ENCODE peak calls at places on chromosomes 13 and 19, in six cellular contexts. K is neural progenitor cell; W is left ventricle myocardium inferior; F is A549; J is CD8-positive, alpha-beta memory T cell; N is hepatocyte. P is an unnamed sample. For H3K4me1, the result is how much of the 10 kb centered on the place peaks cover.

GRCh38 chr13:99028890-99029289 is 51.0 kb upstream of the DOCK9 start:
- DNase-seq in K (peak), W (no peak), F (peak), J (peak), N (no peak), P (no peak)

GRCh38 chr19:41877490-41877876 is 404 bp downstream of the CD79A start:
- DNase-seq in K (no peak), W (no peak), F (no peak), J (no peak), N (no peak), P (no peak)

GRCh38 chr13:44758595-44759221 is 182.6 kb upstream of the TSC22D1 start:
- DNase-seq in K (no peak), W (no peak), F (peak), J (no peak), N (peak), P (no peak)

GRCh38 chr13:46995874-46996273 is 99.0 kb upstream of the HTR2A start:
- DNase-seq in K (no peak), W (no peak), F (no peak), J (no peak), N (no peak), P (no peak)

GRCh38 chr19:38284422-38284821 is 19.6 kb upstream of the C19orf33 start:
- DNase-seq in K (no peak), W (no peak), F (no peak), J (no peak), N (no peak), P (no peak)

GRCh38 chr13:31964168-31964567 is 67.4 kb upstream of the FRY start:
- DNase-seq in K (no peak), W (no peak), F (no peak), J (no peak), N (no peak), P (no peak)

GRCh38 chr13:30125422-30126073 is 181.8 kb downstream of the KATNAL1 start:
- DNase-seq in K (no peak), W (no peak), F (peak), J (no peak), N (peak), P (no peak)

GRCh38 chr19:54449701-54450069 is 686 bp downstream of the LENG8 start:
- DNase-seq in K (no peak), W (no peak), F (no peak), J (no peak), N (peak), P (no peak)

GRCh38 chr19:21835810-21836444 is at the start of gene ZNF43:
- DNase-seq in K (peak), W (peak), F (peak), J (peak), N (peak), P (peak)

GRCh38 chr19:44752123-44752815 is 3.8 kb downstream of the BCL3 start:
- DNase-seq in K (no peak), W (no peak), F (peak), J (no peak), N (no peak), P (no peak)
- H3K4me1 ChIP-seq in K (under half), W (half or more), F (half or more), J (half or more), N (under half), P (under half)

DNA sequence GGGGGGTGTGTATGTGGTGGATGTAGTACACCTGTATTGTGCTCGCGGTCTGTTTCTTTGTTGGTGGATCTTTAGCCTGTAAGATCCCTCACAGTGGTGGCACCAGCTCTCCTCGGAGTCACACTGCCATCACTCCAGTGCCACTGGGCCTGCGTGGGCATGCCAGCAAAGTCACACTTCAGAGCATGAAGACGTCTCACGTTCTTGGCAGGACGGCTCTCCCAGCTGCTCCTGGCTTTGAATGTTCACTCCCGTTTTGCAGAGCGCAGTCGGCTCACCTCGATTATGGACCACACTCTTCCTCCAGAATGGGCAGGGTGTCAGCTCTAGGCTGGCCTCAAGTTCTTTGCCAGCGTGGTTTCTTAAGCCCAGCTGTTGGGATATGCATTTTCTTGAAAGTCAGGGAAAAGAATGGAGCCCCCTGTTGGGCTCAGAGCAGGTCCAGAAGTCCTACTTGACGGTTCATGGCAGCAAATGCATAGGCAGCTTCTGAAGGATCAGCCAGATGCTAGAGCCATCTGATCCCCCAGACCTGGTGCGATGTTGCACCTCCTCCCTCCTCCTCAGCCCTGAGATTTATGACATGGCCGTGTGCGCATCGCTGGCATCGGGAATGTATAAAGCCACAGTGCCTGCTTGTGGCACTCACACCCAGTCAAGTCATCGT is 40.4 kb upstream of the NPAS1 start:
- DNase-seq in K (no peak), W (no peak), F (no peak), J (no peak), N (no peak), P (no peak)
- H3K4me1 ChIP-seq in K (under half), W (half or more), F (half or more), J (under half), N (under half), P (half or more)

DNA sequence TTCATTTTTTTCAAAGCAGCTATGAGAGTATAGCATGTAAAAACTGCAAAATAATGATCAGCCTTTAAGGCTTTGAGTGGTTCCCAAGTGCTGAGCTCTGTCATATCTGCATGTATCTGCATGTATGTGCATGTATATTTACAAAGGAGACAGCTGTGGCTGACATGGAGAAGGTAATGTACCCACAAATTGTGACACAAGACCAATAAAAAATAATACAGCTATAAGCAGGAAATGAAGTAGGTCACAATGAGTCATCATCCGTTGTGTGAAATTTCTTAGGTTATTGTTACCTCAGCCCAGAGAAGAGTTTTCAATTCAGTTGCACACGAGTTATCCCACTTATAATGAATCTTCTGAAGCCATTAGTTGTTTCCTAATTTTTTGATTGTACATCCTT is 60.9 kb upstream of the MED4 start:
- DNase-seq in K (no peak), W (no peak), F (peak), J (peak), N (no peak), P (no peak)
- H3K4me1 ChIP-seq in K (under half), W (under half), F (under half), J (half or more), N (under half), P (under half)

DNA sequence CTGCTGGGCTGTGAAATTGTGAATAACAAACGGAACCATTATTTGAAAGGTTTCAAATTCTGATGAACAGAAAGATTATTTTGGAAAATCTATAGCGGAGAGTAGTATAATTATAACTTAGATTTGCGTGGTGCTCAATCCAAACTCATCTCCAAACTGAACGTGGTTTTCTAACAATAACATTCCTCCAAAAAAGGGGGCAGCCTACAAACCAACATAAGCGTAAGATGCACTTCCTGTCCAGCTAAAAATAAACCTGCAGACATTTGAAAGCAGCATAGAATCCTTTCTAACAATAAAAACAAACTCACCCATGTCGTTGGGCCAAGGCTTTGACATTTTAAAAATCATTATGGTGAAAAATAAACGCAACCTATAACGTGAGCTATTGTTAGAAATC is 178.4 kb downstream of the COL4A1 start:
- DNase-seq in K (no peak), W (no peak), F (no peak), J (no peak), N (no peak), P (no peak)
- H3K4me1 ChIP-seq in K (half or more), W (half or more), F (under half), J (under half), N (under half), P (under half)

GRCh38 chr19:16446108-16447014 is 25.4 kb downstream of the EPS15L1 start:
- DNase-seq in K (no peak), W (no peak), F (no peak), J (no peak), N (no peak), P (no peak)
- H3K4me1 ChIP-seq in K (under half), W (half or more), F (under half), J (under half), N (under half), P (half or more)

DNA sequence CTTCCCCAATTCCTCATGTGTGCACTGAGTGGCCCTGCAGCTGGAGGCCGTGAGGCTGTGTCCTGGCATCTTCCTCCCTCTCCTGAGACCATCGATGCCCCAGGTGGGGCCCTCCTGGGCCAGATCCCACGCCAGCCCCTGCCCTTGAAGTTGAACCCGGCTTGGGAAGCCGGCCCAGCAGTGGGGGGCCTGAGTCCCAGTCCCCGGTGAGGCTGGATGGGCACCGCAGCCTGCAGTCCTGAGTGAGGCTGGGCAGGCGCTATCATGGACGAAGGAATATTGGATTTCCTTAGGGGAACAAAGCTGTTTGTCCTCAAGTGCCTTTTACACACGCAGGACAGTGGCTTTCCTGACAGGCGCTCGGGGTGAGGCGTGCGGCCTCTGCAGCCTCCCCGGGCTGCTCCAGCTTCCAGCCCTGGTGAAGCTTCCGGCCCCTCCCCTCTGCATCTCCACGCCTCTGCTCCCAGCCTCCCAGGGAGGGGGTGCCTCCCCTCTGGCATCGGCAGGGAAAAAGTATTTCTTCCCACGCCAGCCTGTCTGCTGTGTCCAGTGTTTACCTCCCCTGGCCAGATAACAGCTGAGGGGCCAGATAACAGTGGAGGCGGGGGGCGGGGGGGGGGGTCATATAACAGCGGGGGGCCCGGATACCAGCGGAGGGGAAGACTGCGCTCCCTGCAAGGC is 159.5 kb downstream of the KDM4B start:
- DNase-seq in K (peak), W (peak), F (no peak), J (no peak), N (peak), P (peak)
- H3K4me1 ChIP-seq in K (half or more), W (under half), F (under half), J (under half), N (half or more), P (under half)

GRCh38 chr13:69565334-69565733 is 542.3 kb upstream of the ATXN8OS start:
- DNase-seq in K (peak), W (no peak), F (peak), J (no peak), N (peak), P (no peak)
- H3K4me1 ChIP-seq in K (under half), W (under half), F (under half), J (under half), N (under half), P (under half)